ENCODE peak calls at places on chromosome 14, in seven cellular contexts. X is mucosa of descending colon, C is endodermal cell, Q is tibial artery, W is transverse colon, L is Peyer's patch, S is right lobe of liver. V is an unnamed sample.

GRCh38 chr14:82533351-82533750 is 999.7 kb upstream of the SEL1L start:
- DNase-seq in L (no peak), C (no peak), Q (no peak), X (no peak), W (no peak), S (no peak), V (no peak)

GRCh38 chr14:54194501-54194900 is 202.3 kb upstream of the CDKN3 start:
- DNase-seq in L (no peak), Q (no peak), S (no peak), X (no peak), C (no peak), W (no peak), V (no peak)

GRCh38 chr14:61561657-61562276 is 133.5 kb upstream of the HIF1A start:
- DNase-seq in X (peak; percentile 75), S (peak; percentile 85), W (peak; percentile 79), Q (peak; percentile 89), L (peak; percentile 64), C (peak; percentile 69), V (peak; percentile 88)

GRCh38 chr14:90179357-90179756 is 77.0 kb upstream of the PSMC1 start:
- DNase-seq in L (no peak), C (no peak), X (no peak), S (no peak), W (no peak), Q (no peak), V (no peak)

GRCh38 chr14:36767603-36768281 is 106.1 kb downstream of the PAX9 start:
- DNase-seq in S (no peak), W (no peak), X (no peak), L (no peak), C (peak; percentile 73), Q (no peak), V (no peak)

GRCh38 chr14:76812093-76812421 is 625 bp downstream of the ANGEL1 start:
- DNase-seq in Q (no peak), L (no peak), W (peak; percentile 37), S (no peak), C (no peak), X (no peak), V (no peak)

GRCh38 chr14:20781805-20782204 is 737 bp downstream of the RNASE6 start:
- DNase-seq in C (peak; percentile 49), L (no peak), X (peak; percentile 17), W (no peak), Q (no peak), S (no peak), V (no peak)

GRCh38 chr14:39626589-39627576 is 194.7 kb upstream of the FBXO33 start:
- DNase-seq in W (no peak), L (no peak), C (no peak), Q (no peak), X (no peak), S (no peak), V (no peak)

GRCh38 chr14:86217523-86217922 is 687.6 kb downstream of the FLRT2 start:
- DNase-seq in X (no peak), W (no peak), L (no peak), Q (no peak), S (no peak), C (peak; percentile 65), V (no peak)

GRCh38 chr14:93753647-93754046 is 34.6 kb downstream of the PRIMA1 start:
- DNase-seq in C (no peak), X (no peak), S (no peak), Q (no peak), W (no peak), L (no peak), V (no peak)

GRCh38 chr14:56524971-56525677 is 54.5 kb upstream of the TMEM260 start:
- DNase-seq in Q (no peak), W (no peak), C (peak; percentile 76), X (no peak), L (no peak), S (no peak), V (no peak)

GRCh38 chr14:47044841-47045240 is 393.3 kb upstream of the RPL10L start:
- DNase-seq in S (no peak), W (no peak), X (no peak), L (no peak), C (peak; percentile 71), Q (no peak), V (no peak)

GRCh38 chr14:90398315-90398811 is 1.5 kb downstream of the CALM1 start:
- DNase-seq in W (peak; percentile 56), C (peak; percentile 73), X (peak; percentile 63), Q (peak; percentile 76), S (peak; percentile 50), L (peak; percentile 73), V (no peak)

GRCh38 chr14:22598896-22599244 is 770 bp downstream of the ABHD4 start:
- DNase-seq in C (peak; percentile 74), X (peak; percentile 53), Q (peak; percentile 74), S (peak; percentile 51), L (no peak), W (peak; percentile 60), V (no peak)

GRCh38 chr14:89249296-89249565 is 167.8 kb downstream of the FOXN3 start:
- DNase-seq in Q (no peak), L (no peak), W (no peak), S (no peak), C (no peak), X (no peak), V (no peak)

GRCh38 chr14:58078068-58078467 is 73.9 kb downstream of the ARMH4 start:
- DNase-seq in C (no peak), L (no peak), Q (no peak), X (no peak), S (no peak), W (no peak), V (peak; percentile 41)

GRCh38 chr14:22614240-22614799 is 16.2 kb downstream of the ABHD4 start:
- DNase-seq in S (no peak), W (no peak), Q (no peak), L (no peak), C (peak; percentile 60), X (no peak), V (peak; percentile 89)

GRCh38 chr14:61555056-61555838 is 140.1 kb upstream of the HIF1A start:
- DNase-seq in Q (no peak), S (no peak), X (no peak), L (no peak), C (peak; percentile 13), W (no peak), V (no peak)

GRCh38 chr14:96413526-96413925 is 21.6 kb downstream of the AK7 start:
- DNase-seq in W (no peak), S (no peak), X (no peak), Q (no peak), C (no peak), L (no peak), V (no peak)

GRCh38 chr14:56760164-56760914 is 49.9 kb downstream of the OTX2 start:
- DNase-seq in Q (no peak), C (no peak), S (no peak), W (no peak), L (no peak), X (no peak), V (no peak)

GRCh38 chr14:63438065-63438757 is 105.0 kb downstream of the PPP2R5E start:
- DNase-seq in S (peak; percentile 58), L (no peak), C (no peak), Q (peak; percentile 77), X (peak; percentile 61), W (peak; percentile 58), V (peak; percentile 84)

GRCh38 chr14:59336078-59336477 is 129.1 kb downstream of the GPR135 start:
- DNase-seq in X (no peak), L (no peak), W (no peak), Q (no peak), S (no peak), C (no peak), V (no peak)

GRCh38 chr14:38737657-38738056 is 365.4 kb downstream of the SEC23A start:
- DNase-seq in S (no peak), Q (no peak), X (no peak), W (no peak), L (no peak), C (peak; percentile 61), V (no peak)

GRCh38 chr14:50955373-50956043 is 11.2 kb upstream of the PYGL start:
- DNase-seq in Q (no peak), L (peak; percentile 59), W (peak; percentile 77), S (peak; percentile 82), X (peak; percentile 78), C (peak; percentile 88), V (peak; percentile 90)

GRCh38 chr14:34180428-34180827 is 229.6 kb upstream of the EGLN3 start:
- DNase-seq in C (no peak), W (no peak), X (no peak), L (no peak), S (no peak), Q (no peak), V (no peak)

GRCh38 chr14:47207636-47208035 is 467.8 kb downstream of the MDGA2 start:
- DNase-seq in C (no peak), L (no peak), S (no peak), Q (no peak), X (no peak), W (no peak), V (no peak)

DNA sequence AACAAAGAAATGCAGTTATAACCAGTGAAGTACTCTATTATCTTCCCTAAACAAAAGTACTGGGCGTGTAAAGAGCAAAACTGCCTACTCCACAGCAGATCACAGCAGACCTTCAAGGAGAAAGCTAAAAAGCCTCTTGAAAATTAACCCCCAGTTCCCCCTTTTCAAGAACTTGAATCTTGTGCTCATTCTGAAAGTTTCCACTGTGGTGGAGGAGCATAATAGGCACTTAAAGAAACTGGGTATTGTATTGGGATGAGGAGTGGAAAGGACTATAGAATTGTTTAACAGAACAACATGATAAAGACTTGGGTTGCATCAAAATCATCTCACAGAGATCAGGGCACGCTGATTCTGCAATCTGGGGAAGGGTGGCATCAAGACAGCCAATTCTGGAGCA is 51.1 kb downstream of the SLC25A47 start:
- DNase-seq in C (no peak), X (no peak), L (no peak), S (no peak), W (no peak), Q (no peak), V (no peak)
- H3K4me3 ChIP-seq in C (peak overlapping the region; percentile 98), X (no peak overlapping the region), L (peak overlapping the region; percentile 67), S (no peak overlapping the region), W (no peak overlapping the region), Q (no peak overlapping the region), V (peak overlapping the region; percentile 77)

GRCh38 chr14:104803280-104803915 is 2.5 kb downstream of the ZBTB42 start:
- DNase-seq in C (no peak), Q (no peak), S (peak; percentile 17), W (no peak), X (no peak), L (no peak), V (no peak)
- TF ChIP-seq CTCF in C (no peak), Q (no peak), S (no peak), W (no peak), X (no peak), L (no peak), V (no peak)

GRCh38 chr14:52706724-52707706 is at the start of gene PSMC6:
- DNase-seq in C (peak; percentile 98), Q (peak; percentile 97), X (peak; percentile 98), S (peak; percentile 97), W (peak; percentile 97), L (peak; percentile 96), V (peak; percentile 56)
- H3K4me3 ChIP-seq in C (peak within 1 kb of the TSS; percentile 100), Q (peak within 1 kb of the TSS; percentile 74), X (peak within 1 kb of the TSS; percentile 56), S (peak within 1 kb of the TSS; percentile 69), W (peak within 1 kb of the TSS; percentile 59), L (peak within 1 kb of the TSS; percentile 64), V (peak within 1 kb of the TSS; percentile 96)

DNA sequence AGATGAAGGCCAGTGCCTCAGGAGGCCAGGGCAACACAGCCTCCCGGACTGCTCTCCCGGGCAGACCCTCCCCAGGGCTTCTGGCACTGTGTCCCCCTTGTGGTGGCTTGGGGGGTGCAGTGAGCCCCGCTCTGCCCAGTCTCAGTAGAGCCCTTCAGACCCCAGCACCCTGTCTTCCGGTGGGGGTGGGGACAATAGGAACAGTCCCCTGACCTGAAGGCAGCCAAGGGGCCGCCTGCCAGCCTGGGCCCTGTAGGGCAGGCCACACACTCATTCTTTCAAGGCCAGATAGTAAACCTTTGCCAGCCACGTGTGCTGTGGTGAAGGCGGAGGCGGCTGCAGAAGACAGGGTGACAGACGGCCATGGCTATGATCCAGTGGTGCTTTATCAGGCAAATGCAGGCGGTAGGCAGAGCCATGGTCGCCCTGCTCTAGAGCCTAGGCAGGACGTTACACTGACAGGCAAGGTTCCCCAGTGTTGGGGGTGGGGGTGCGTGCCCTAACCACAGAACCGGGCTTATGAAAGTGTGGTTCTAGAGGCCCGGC is 15.0 kb downstream of the ZFYVE21 start:
- DNase-seq in S (peak; percentile 73), W (no peak), X (no peak), L (peak; percentile 34), C (no peak), Q (peak; percentile 60), V (no peak)
- TF ChIP-seq CTCF in S (no peak), W (no peak), X (no peak), L (no peak), C (peak; percentile 42), Q (no peak), V (peak; percentile 12)